ENCODE peak calls at places on chromosomes 13 and 19, in ten cellular contexts. B is ovary, Z is GM23248, R is astrocyte, O is spleen, L is left lung, E is PC-3, S is upper lobe of right lung, J is fibroblast of lung, X is tibial nerve. U is an unnamed sample. For H3K4me1, the result is how much of the 10 kb centered on the place peaks cover.

GRCh38 chr19:13053761-13054604 is 48.7 kb downstream of the LYL1 start:
- DNase-seq in B (peak), Z (peak), R (peak), O (no peak), L (peak), E (peak), S (peak), J (peak), X (peak), U (peak)

GRCh38 chr13:32036762-32037161 is 5.2 kb downstream of the FRY start:
- DNase-seq in B (no peak), Z (no peak), R (no peak), O (no peak), L (no peak), E (no peak), S (no peak), J (no peak), X (no peak), U (no peak)

GRCh38 chr13:43031881-43032280 is 8.5 kb downstream of the DNAJC15 start:
- DNase-seq in B (no peak), Z (no peak), R (no peak), O (no peak), L (no peak), E (no peak), S (no peak), J (no peak), X (no peak), U (no peak)

GRCh38 chr19:6161271-6161850 is 25.9 kb downstream of the ACSBG2 start:
- DNase-seq in B (no peak), Z (peak), R (no peak), O (no peak), L (peak), E (peak), S (peak), J (no peak), X (no peak), U (no peak)

GRCh38 chr13:60797112-60797511 is 400.1 kb downstream of the TDRD3 start:
- DNase-seq in B (no peak), Z (no peak), R (no peak), O (no peak), L (no peak), E (no peak), S (no peak), J (no peak), X (no peak), U (no peak)

GRCh38 chr13:45695198-45695730 is 6.9 kb upstream of the CBY2 start:
- DNase-seq in B (no peak), Z (peak), R (no peak), O (no peak), L (no peak), E (no peak), S (no peak), J (peak), X (no peak), U (no peak)

GRCh38 chr19:35773020-35773809 is 2.1 kb upstream of the ARHGAP33 start:
- DNase-seq in B (no peak), Z (peak), R (peak), O (no peak), L (no peak), E (no peak), S (no peak), J (peak), X (no peak), U (no peak)

GRCh38 chr13:112771877-112772538 is 82.2 kb downstream of the ATP11A start:
- DNase-seq in B (no peak), Z (no peak), R (no peak), O (peak), L (no peak), E (no peak), S (no peak), J (no peak), X (no peak), U (no peak)

GRCh38 chr13:101515504-101515903 is 63.0 kb downstream of the ITGBL1 start:
- DNase-seq in B (no peak), Z (no peak), R (no peak), O (no peak), L (no peak), E (no peak), S (no peak), J (no peak), X (no peak), U (no peak)

GRCh38 chr13:114099918-114100445 is 32.4 kb downstream of the RASA3 start:
- DNase-seq in B (no peak), Z (peak), R (peak), O (no peak), L (peak), E (peak), S (peak), J (peak), X (peak), U (no peak)

GRCh38 chr13:77898097-77898496 is 20.5 kb downstream of the EDNRB start:
- DNase-seq in B (no peak), Z (peak), R (no peak), O (no peak), L (no peak), E (peak), S (no peak), J (no peak), X (no peak), U (no peak)

GRCh38 chr19:30664358-30665058 is 292.3 kb downstream of the ZNF536 start:
- DNase-seq in B (no peak), Z (peak), R (no peak), O (peak), L (no peak), E (peak), S (no peak), J (no peak), X (no peak), U (peak)

GRCh38 chr19:54478677-54479266 is 5.7 kb upstream of the CDC42EP5 start:
- DNase-seq in B (no peak), Z (peak), R (peak), O (no peak), L (no peak), E (peak), S (no peak), J (peak), X (no peak), U (peak)

GRCh38 chr13:48235814-48236135 is 2.8 kb downstream of the ITM2B start:
- DNase-seq in B (no peak), Z (peak), R (no peak), O (no peak), L (no peak), E (no peak), S (no peak), J (no peak), X (no peak), U (no peak)

GRCh38 chr19:33497151-33497777 is 24.3 kb downstream of the PEPD start:
- DNase-seq in B (no peak), Z (no peak), R (no peak), O (peak), L (no peak), E (no peak), S (no peak), J (no peak), X (no peak), U (peak)

GRCh38 chr13:82370306-82370705 is 1512.0 kb downstream of the SLITRK1 start:
- DNase-seq in B (no peak), Z (no peak), R (peak), O (no peak), L (no peak), E (peak), S (no peak), J (peak), X (no peak), U (no peak)

GRCh38 chr13:31528176-31528575 is 211.2 kb upstream of the RXFP2 start:
- DNase-seq in B (no peak), Z (no peak), R (no peak), O (no peak), L (no peak), E (no peak), S (no peak), J (no peak), X (no peak), U (no peak)

GRCh38 chr19:44752123-44752815 is 3.8 kb downstream of the BCL3 start:
- DNase-seq in B (no peak), Z (no peak), R (no peak), O (no peak), L (no peak), E (no peak), S (no peak), J (no peak), X (no peak), U (no peak)
- H3K4me1 ChIP-seq in B (under half), Z (under half), R (half or more), O (half or more), L (half or more), E (half or more), S (half or more), J (under half), X (half or more), U (under half)

GRCh38 chr13:23330356-23330755 is 103.1 kb downstream of the SACS start:
- DNase-seq in B (no peak), Z (no peak), R (peak), O (no peak), L (no peak), E (no peak), S (no peak), J (peak), X (no peak), U (no peak)
- H3K27ac ChIP-seq in B (no peak), Z (no peak), R (no peak), O (no peak), L (no peak), E (no peak), S (no peak), J (no peak), X (no peak), U (no peak)

DNA sequence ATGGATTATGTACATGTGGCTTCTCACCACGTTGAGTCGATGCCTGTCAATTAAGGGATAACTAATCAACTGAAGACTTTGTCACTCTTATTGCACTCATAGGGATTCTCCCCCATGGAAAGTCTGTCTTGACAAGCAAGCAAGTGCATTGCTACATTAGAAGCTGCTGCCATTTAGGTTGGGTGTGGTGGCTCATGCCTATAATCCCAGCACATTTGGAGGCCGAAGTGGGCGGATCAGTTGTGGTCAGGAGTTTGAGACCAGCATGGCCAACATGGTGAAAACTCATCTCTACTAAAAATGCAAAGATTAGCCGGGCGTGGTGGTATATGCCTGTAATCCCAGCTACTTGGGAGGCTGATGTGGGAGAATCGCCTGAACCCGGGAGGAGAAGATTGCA is 18.3 kb upstream of the ZNF846 start:
- DNase-seq in B (no peak), Z (no peak), R (no peak), O (no peak), L (no peak), E (no peak), S (no peak), J (no peak), X (no peak), U (no peak)
- H3K4me1 ChIP-seq in B (under half), Z (under half), R (under half), O (under half), L (under half), E (under half), S (under half), J (under half), X (under half), U (under half)

GRCh38 chr19:47122359-47123335 is 8.0 kb upstream of the SAE1 start:
- DNase-seq in B (no peak), Z (peak), R (peak), O (no peak), L (no peak), E (peak), S (no peak), J (peak), X (no peak), U (no peak)
- H3K27ac ChIP-seq in B (no peak), Z (peak), R (peak), O (no peak), L (no peak), E (no peak), S (no peak), J (no peak), X (no peak), U (peak)

GRCh38 chr13:80447747-80448146 is 106.8 kb upstream of the SPRY2 start:
- DNase-seq in B (no peak), Z (no peak), R (no peak), O (no peak), L (no peak), E (no peak), S (no peak), J (no peak), X (no peak), U (no peak)
- H3K4me1 ChIP-seq in B (under half), Z (under half), R (under half), O (under half), L (under half), E (under half), S (under half), J (under half), X (under half), U (under half)

GRCh38 chr19:3431760-3432397 is 48.4 kb downstream of the SMIM24 start:
- DNase-seq in B (no peak), Z (no peak), R (no peak), O (no peak), L (no peak), E (no peak), S (no peak), J (no peak), X (no peak), U (no peak)

GRCh38 chr19:3434630-3435553 is 45.4 kb downstream of the SMIM24 start:
- DNase-seq in B (peak), Z (peak), R (peak), O (peak), L (peak), E (peak), S (peak), J (peak), X (peak), U (peak)

GRCh38 chr19:3433313-3433712 is 47.0 kb downstream of the SMIM24 start:
- DNase-seq in B (no peak), Z (no peak), R (no peak), O (peak), L (no peak), E (no peak), S (no peak), J (no peak), X (no peak), U (no peak)

GRCh38 chr19:3433805-3434540 is 46.4 kb downstream of the SMIM24 start:
- DNase-seq in B (no peak), Z (no peak), R (no peak), O (no peak), L (no peak), E (no peak), S (no peak), J (no peak), X (no peak), U (no peak)
- H3K27ac ChIP-seq in B (peak), Z (peak), R (peak), O (peak), L (peak), E (peak), S (peak), J (no peak), X (peak), U (peak)

GRCh38 chr13:98565726-98566577 is 11.0 kb downstream of the STK24 start:
- DNase-seq in B (peak), Z (peak), R (peak), O (peak), L (no peak), E (no peak), S (peak), J (peak), X (no peak), U (peak)
- H3K4me1 ChIP-seq in B (under half), Z (under half), R (under half), O (half or more), L (under half), E (under half), S (half or more), J (under half), X (half or more), U (under half)

U was measured in aorta.